ENCODE peak calls at places on chromosomes 6 and 20, in five cellular contexts. O is HCT116, M is A549, P is H1, I is K562. J is an unnamed sample.

GRCh38 chr6:44169154-44169553 is 10.5 kb downstream of the CAPN11 start:
- DNase-seq in O (no peak), M (no peak), P (no peak), I (no peak), J (no peak)

GRCh38 chr20:62274332-62275262 is 28.2 kb upstream of the ADRM1 start:
- DNase-seq in O (no peak), M (no peak), P (no peak), I (peak), J (no peak)

GRCh38 chr6:139519571-139520031 is 145.2 kb upstream of the CITED2 start:
- DNase-seq in O (no peak), M (no peak), P (no peak), I (peak), J (peak)

GRCh38 chr6:52420668-52421358 is 671 bp downstream of the EFHC1 start:
- DNase-seq in O (no peak), M (peak), P (no peak), I (peak), J (no peak)

GRCh38 chr6:41724638-41725501 is 10.5 kb downstream of the TFEB start:
- DNase-seq in O (no peak), M (no peak), P (no peak), I (no peak), J (no peak)

GRCh38 chr6:136547336-136547735 is 2.9 kb downstream of the MAP7 start:
- DNase-seq in O (peak), M (peak), P (no peak), I (no peak), J (peak)

GRCh38 chr6:119483936-119484335 is 134.4 kb upstream of the MAN1A1 start:
- DNase-seq in O (no peak), M (no peak), P (no peak), I (peak), J (no peak)

GRCh38 chr20:51457281-51457932 is 85.1 kb downstream of the NFATC2 start:
- DNase-seq in O (peak), M (peak), P (no peak), I (no peak), J (peak)

GRCh38 chr6:165118736-165119135 is 190.7 kb downstream of the C6orf118 start:
- DNase-seq in O (no peak), M (no peak), P (no peak), I (no peak), J (no peak)

GRCh38 chr6:13190391-13190790 is 137.9 kb downstream of the TBC1D7 start:
- DNase-seq in O (no peak), M (no peak), P (no peak), I (no peak), J (no peak)

GRCh38 chr20:8932192-8933150 is 136.4 kb upstream of the PLCB4 start:
- DNase-seq in O (no peak), M (peak), P (no peak), I (no peak), J (no peak)

GRCh38 chr6:30178837-30179236 is 15.5 kb downstream of the TRIM15 start:
- DNase-seq in O (no peak), M (no peak), P (no peak), I (no peak), J (no peak)

GRCh38 chr20:16295534-16295933 is 277.7 kb downstream of the KIF16B start:
- DNase-seq in O (no peak), M (no peak), P (no peak), I (no peak), J (no peak)

GRCh38 chr6:20020526-20020925 is 183.4 kb downstream of the ID4 start:
- DNase-seq in O (no peak), M (no peak), P (no peak), I (no peak), J (no peak)

GRCh38 chr20:5150226-5151076 is 23.6 kb downstream of the CDS2 start:
- DNase-seq in O (no peak), M (peak), P (no peak), I (no peak), J (no peak)

GRCh38 chr6:159966981-159967380 is 1.9 kb upstream of the IGF2R start:
- DNase-seq in O (no peak), M (no peak), P (no peak), I (no peak), J (no peak)

GRCh38 chr20:56574531-56575142 is 41.6 kb downstream of the FAM209B start:
- DNase-seq in O (no peak), M (no peak), P (no peak), I (no peak), J (peak)

GRCh38 chr6:56370591-56371198 is 123.3 kb upstream of the COL21A1 start:
- DNase-seq in O (no peak), M (peak), P (no peak), I (no peak), J (peak)

GRCh38 chr6:79868098-79868722 is 79.1 kb downstream of the ELOVL4 start:
- DNase-seq in O (peak), M (peak), P (no peak), I (peak), J (peak)

GRCh38 chr6:34616230-34616591 is 60.1 kb upstream of the SPDEF start:
- DNase-seq in O (no peak), M (no peak), P (no peak), I (no peak), J (no peak)

GRCh38 chr20:39874049-39874893 is 814.8 kb downstream of the MAFB start:
- DNase-seq in O (peak), M (peak), P (peak), I (peak), J (peak)

GRCh38 chr6:86715676-86716075 is 221.7 kb upstream of the HTR1E start:
- DNase-seq in O (no peak), M (no peak), P (no peak), I (no peak), J (no peak)

GRCh38 chr6:137493218-137494038 is 766 bp downstream of the OLIG3 start:
- DNase-seq in O (no peak), M (no peak), P (no peak), I (no peak), J (no peak)

GRCh38 chr6:120378582-120379220 is 955.6 kb downstream of the TBC1D32 start:
- DNase-seq in O (peak), M (peak), P (no peak), I (peak), J (peak)

GRCh38 chr6:63676412-63677114 is 41.0 kb downstream of the PHF3 start:
- DNase-seq in O (no peak), M (no peak), P (no peak), I (no peak), J (no peak)

GRCh38 chr20:37524859-37525708 is 2.6 kb downstream of the BLCAP start:
- DNase-seq in O (no peak), M (no peak), P (no peak), I (no peak), J (no peak)

GRCh38 chr6:141445928-141446628 is 686.6 kb upstream of the GJE1 start:
- DNase-seq in O (no peak), M (no peak), P (no peak), I (no peak), J (no peak)

GRCh38 chr6:154169193-154169847 is 130.3 kb downstream of the OPRM1 start:
- DNase-seq in O (no peak), M (no peak), P (no peak), I (no peak), J (peak)

DNA sequence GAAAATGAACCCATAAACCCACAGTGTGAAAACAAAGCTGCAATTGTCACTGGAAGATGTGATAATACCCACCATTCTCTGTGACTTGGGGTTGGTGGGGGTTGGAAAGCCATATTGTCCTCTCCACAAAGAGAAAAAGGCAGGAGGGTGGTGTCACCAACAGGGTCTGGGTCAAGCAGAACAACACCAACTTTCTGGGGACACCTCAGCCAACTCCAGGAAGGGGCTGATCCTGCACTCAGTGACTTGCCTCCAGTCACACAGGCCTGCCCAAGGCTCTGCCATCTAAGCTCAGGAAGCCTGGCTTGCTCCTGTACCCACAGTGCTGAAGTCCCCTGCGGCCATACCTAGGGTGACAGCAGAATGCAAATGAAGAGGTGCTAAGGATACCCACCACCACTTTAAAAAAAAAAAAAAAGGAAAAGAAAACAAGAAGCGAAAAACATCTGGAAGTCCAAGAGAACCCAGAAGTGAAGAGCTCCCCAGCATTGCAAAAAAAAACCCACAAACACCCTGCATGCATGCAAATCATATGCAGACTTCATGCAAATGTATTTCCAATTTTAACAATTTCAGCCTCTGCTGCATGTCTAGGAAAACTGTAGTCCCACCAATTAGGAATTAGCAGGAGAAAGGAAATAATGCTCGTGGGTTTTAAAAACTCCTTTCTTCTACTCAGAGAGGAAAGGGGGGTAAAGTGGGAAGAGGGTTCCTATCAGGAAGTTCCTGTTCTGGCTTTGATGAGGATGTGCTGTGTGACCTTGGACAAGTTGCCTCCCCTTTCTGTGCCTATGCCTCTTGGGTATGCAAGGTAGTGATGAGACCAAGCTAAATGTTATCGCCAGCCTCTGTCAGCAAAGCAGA is 110.5 kb downstream of the PREX1 start:
- DNase-seq in O (no peak), M (no peak), P (no peak), I (no peak), J (no peak)
- TF ChIP-seq POLR2A in O (no peak), M (no peak), P (no peak), I (no peak), J (no peak)

GRCh38 chr20:45359406-45360148 is 3.4 kb upstream of the SYS1 start:
- DNase-seq in O (no peak), M (no peak), P (no peak), I (no peak), J (no peak)
- TF ChIP-seq MAX in O (no peak), M (no peak), P (no peak), I (no peak), J (no peak)

DNA sequence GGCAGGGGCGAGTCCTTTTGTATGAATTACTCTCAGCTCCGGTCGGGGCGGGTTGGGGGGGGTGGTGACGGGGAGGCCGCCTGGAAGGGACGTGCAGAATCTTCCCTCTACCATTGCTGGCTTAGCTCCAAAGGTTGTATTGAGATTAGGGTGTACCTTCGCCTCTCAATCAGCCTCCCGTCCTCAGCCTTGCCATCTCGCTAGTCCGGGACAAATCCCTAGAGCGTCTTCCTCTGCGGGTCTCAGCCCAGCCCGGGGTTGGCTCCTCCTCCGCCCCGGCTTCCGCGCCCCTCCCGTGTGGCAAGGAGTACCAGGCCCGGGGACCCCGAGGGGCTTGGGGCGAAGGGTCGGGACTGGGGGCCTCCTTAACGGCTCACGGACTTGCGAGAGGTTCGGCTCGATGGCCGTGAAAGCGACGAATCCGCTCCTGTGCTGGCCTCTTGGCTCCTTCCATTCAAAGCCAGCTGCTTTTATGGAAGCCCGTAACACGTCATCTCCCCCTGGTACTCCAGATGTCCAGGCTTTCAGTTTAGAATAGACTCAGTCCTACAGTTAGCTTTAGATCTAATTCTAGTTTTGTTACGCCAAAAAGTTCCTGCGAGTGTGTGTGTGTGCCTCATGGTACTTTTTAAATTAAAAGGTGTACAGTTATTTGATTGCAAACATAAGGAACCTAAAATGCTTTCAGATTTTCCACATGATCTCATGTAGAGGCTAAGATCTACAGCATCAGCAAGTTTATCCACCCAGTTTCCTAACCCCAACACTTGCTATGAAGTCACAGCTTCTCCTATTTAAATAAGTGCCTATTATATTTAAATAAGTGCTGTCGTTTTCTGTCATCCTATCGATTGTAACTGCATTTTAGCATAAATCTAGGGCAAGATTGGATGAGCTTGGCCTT is 771 bp upstream of the EEF1A1 start:
- DNase-seq in O (no peak), M (peak), P (no peak), I (no peak), J (peak)
- TF ChIP-seq POLR2A in O (no peak), M (peak), P (no peak), I (no peak), J (no peak)

GRCh38 chr6:76448109-76448508 is 375.6 kb upstream of the IMPG1 start:
- DNase-seq in O (no peak), M (no peak), P (no peak), I (no peak), J (no peak)
- TF ChIP-seq MAX in O (no peak), M (no peak), P (no peak), I (no peak), J (no peak)

DNA sequence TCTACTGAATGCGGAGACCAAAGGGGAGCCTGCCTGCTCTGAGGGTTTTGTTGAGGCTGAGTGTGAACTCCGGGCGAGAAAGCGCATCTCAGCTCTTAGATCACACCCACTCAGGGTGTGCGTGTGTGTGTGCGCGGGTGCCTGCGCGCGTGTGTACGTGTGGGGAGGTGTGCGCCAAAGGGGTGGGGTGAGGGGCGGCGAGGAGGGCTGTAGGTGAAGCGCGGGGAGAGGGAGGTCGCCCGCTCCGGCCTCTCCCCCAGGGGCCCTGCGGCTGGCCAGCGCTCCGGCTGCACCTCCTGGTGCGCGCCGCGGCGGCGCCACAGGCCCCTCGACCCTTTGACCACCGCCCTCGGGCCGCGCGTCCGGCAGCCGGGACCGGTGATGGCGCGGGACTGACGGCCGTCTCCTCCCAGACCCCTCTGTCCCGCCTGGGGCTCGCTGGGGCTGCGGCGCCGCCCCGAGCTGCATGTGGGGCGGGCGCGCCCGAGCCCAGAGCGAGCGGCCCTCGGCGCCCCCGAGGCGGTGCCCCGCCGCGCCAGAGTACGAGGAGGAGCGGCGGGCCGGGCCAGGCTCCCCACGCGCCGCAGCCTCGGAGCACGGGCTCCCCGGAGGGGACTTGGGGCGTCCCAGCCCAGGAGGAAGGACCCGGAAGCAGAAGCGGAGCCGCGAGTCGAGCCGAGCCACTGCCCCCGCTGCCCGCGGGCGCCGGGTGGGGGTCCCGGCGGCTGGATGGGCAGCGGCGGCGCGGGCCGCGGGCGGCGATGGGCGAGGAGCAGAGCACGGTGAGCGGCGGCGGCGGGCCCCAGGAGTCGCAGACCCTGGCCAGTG is at the start of gene RNF217:
- DNase-seq in O (no peak), M (peak), P (no peak), I (peak), J (no peak)
- TF ChIP-seq POLR2A in O (peak), M (peak), P (no peak), I (peak), J (no peak)

GRCh38 chr6:134527108-134527787 is 209.3 kb upstream of the SGK1 start:
- DNase-seq in O (no peak), M (no peak), P (no peak), I (no peak), J (no peak)

GRCh38 chr6:134533991-134534390 is 216.1 kb upstream of the SGK1 start:
- DNase-seq in O (no peak), M (no peak), P (no peak), I (no peak), J (no peak)

GRCh38 chr6:134532694-134533624 is 215.0 kb upstream of the SGK1 start:
- DNase-seq in O (no peak), M (no peak), P (no peak), I (no peak), J (no peak)

GRCh38 chr6:134531611-134532010 is 213.7 kb upstream of the SGK1 start:
- DNase-seq in O (no peak), M (no peak), P (no peak), I (no peak), J (no peak)

GRCh38 chr6:134529921-134530320 is 212.0 kb upstream of the SGK1 start:
- DNase-seq in O (no peak), M (peak), P (no peak), I (no peak), J (peak)
- TF ChIP-seq MAX in O (no peak), M (peak), P (no peak), I (no peak), J (no peak)